ENCODE peak calls at places on chromosomes 3 and 15, in ten cellular contexts. H is AG09319, S is GM12865, N is RWPE1, T is lower leg skin, O is spleen, C is choroid plexus epithelial cell, I is tibial artery, Z is uterus, F is PC-9. Q is an unnamed sample.

GRCh38 chr15:46411900-46412299 is 777.1 kb downstream of the SQOR start:
- DNase-seq in H (no peak), S (no peak), N (no peak), T (no peak), O (no peak), C (no peak), I (no peak), Z (no peak), F (no peak), Q (no peak)

GRCh38 chr3:171838218-171838720 is 4.9 kb upstream of the TMEM212 start:
- DNase-seq in H (no peak), S (no peak), N (no peak), T (peak), O (no peak), C (peak), I (peak), Z (peak), F (no peak), Q (no peak)

GRCh38 chr3:16890605-16891333 is 6.0 kb downstream of the PLCL2 start:
- DNase-seq in H (no peak), S (no peak), N (no peak), T (no peak), O (no peak), C (peak), I (no peak), Z (no peak), F (no peak), Q (no peak)

GRCh38 chr15:31268911-31269784 is 57.5 kb upstream of the KLF13 start:
- DNase-seq in H (no peak), S (no peak), N (no peak), T (no peak), O (peak), C (no peak), I (peak), Z (peak), F (no peak), Q (no peak)

GRCh38 chr3:101149707-101150106 is 156.5 kb upstream of the ABI3BP start:
- DNase-seq in H (no peak), S (no peak), N (no peak), T (no peak), O (no peak), C (no peak), I (no peak), Z (no peak), F (no peak), Q (no peak)

GRCh38 chr3:27201435-27201966 is 167.7 kb downstream of the NEK10 start:
- DNase-seq in H (no peak), S (no peak), N (no peak), T (no peak), O (no peak), C (no peak), I (no peak), Z (no peak), F (no peak), Q (no peak)

GRCh38 chr3:127445581-127446368 is 144.8 kb downstream of the TPRA1 start:
- DNase-seq in H (no peak), S (no peak), N (no peak), T (no peak), O (peak), C (no peak), I (peak), Z (no peak), F (no peak), Q (no peak)

GRCh38 chr3:155308831-155309230 is 15.3 kb upstream of the STRIT1 start:
- DNase-seq in H (no peak), S (no peak), N (no peak), T (no peak), O (no peak), C (no peak), I (no peak), Z (no peak), F (no peak), Q (no peak)

GRCh38 chr3:193262707-193263106 is 21.7 kb downstream of the PLAAT1 start:
- DNase-seq in H (no peak), S (no peak), N (no peak), T (no peak), O (no peak), C (no peak), I (no peak), Z (no peak), F (no peak), Q (no peak)

GRCh38 chr3:190435618-190436017 is 14.1 kb downstream of the TMEM207 start:
- DNase-seq in H (no peak), S (no peak), N (peak), T (no peak), O (no peak), C (peak), I (no peak), Z (no peak), F (peak), Q (no peak)

GRCh38 chr3:62529230-62529629 is 155.9 kb upstream of the FEZF2 start:
- DNase-seq in H (no peak), S (peak), N (peak), T (no peak), O (no peak), C (peak), I (no peak), Z (no peak), F (peak), Q (peak)

GRCh38 chr3:131361464-131362421 is 19.8 kb upstream of the NUDT16 start:
- DNase-seq in H (no peak), S (no peak), N (peak), T (peak), O (peak), C (peak), I (peak), Z (peak), F (peak), Q (peak)

GRCh38 chr3:81198766-81199165 is 562.7 kb downstream of the GBE1 start:
- DNase-seq in H (no peak), S (no peak), N (no peak), T (no peak), O (no peak), C (no peak), I (no peak), Z (no peak), F (no peak), Q (no peak)

GRCh38 chr3:197501879-197502620 is 53.7 kb downstream of the BDH1 start:
- DNase-seq in H (no peak), S (peak), N (no peak), T (peak), O (no peak), C (peak), I (no peak), Z (no peak), F (peak), Q (peak)

GRCh38 chr3:188863999-188864406 is 307.8 kb upstream of the TPRG1 start:
- DNase-seq in H (peak), S (no peak), N (no peak), T (no peak), O (no peak), C (peak), I (no peak), Z (no peak), F (no peak), Q (no peak)

GRCh38 chr15:38048001-38048455 is 113.6 kb downstream of the TMCO5A start:
- DNase-seq in H (no peak), S (peak), N (no peak), T (no peak), O (no peak), C (no peak), I (no peak), Z (no peak), F (no peak), Q (no peak)

GRCh38 chr3:129892486-129892856 is 1.0 kb downstream of the TMCC1 start:
- DNase-seq in H (no peak), S (peak), N (no peak), T (no peak), O (peak), C (no peak), I (no peak), Z (no peak), F (no peak), Q (no peak)

GRCh38 chr3:33645060-33645841 is 72.8 kb downstream of the CLASP2 start:
- DNase-seq in H (no peak), S (no peak), N (peak), T (no peak), O (no peak), C (peak), I (no peak), Z (no peak), F (no peak), Q (peak)

GRCh38 chr15:42108189-42108588 is 13.8 kb upstream of the PLA2G4D start:
- DNase-seq in H (no peak), S (no peak), N (no peak), T (no peak), O (no peak), C (peak), I (no peak), Z (no peak), F (no peak), Q (no peak)

GRCh38 chr3:72255736-72256559 is 471.0 kb upstream of the PROK2 start:
- DNase-seq in H (no peak), S (peak), N (peak), T (peak), O (peak), C (peak), I (peak), Z (peak), F (peak), Q (peak)

GRCh38 chr15:62880278-62880677 is 162.3 kb upstream of the TPM1 start:
- DNase-seq in H (no peak), S (no peak), N (no peak), T (no peak), O (no peak), C (peak), I (no peak), Z (no peak), F (no peak), Q (no peak)

GRCh38 chr3:68535782-68536181 is 396.6 kb downstream of the TAFA4 start:
- DNase-seq in H (no peak), S (no peak), N (no peak), T (no peak), O (no peak), C (no peak), I (no peak), Z (no peak), F (no peak), Q (no peak)

GRCh38 chr15:65192016-65192415 is 6.9 kb upstream of the CLPX start:
- DNase-seq in H (no peak), S (peak), N (no peak), T (no peak), O (peak), C (peak), I (no peak), Z (no peak), F (no peak), Q (no peak)

GRCh38 chr15:63013052-63013808 is 29.3 kb upstream of the TPM1 start:
- DNase-seq in H (no peak), S (no peak), N (peak), T (no peak), O (no peak), C (peak), I (peak), Z (no peak), F (no peak), Q (peak)

GRCh38 chr15:77982127-77982490 is 95.4 kb downstream of the TBC1D2B start:
- DNase-seq in H (no peak), S (no peak), N (no peak), T (no peak), O (no peak), C (no peak), I (no peak), Z (no peak), F (no peak), Q (no peak)

GRCh38 chr3:119294402-119294888 is 262 bp downstream of the ARHGAP31 start:
- DNase-seq in H (no peak), S (peak), N (peak), T (peak), O (peak), C (no peak), I (peak), Z (peak), F (peak), Q (no peak)

GRCh38 chr3:153161714-153162512 is at the start of gene RAP2B:
- DNase-seq in H (peak), S (peak), N (peak), T (peak), O (peak), C (peak), I (peak), Z (peak), F (peak), Q (peak)

GRCh38 chr3:157201648-157202278 is 41.8 kb upstream of the CCNL1 start:
- DNase-seq in H (peak), S (peak), N (peak), T (no peak), O (no peak), C (peak), I (no peak), Z (no peak), F (no peak), Q (peak)

GRCh38 chr3:69724722-69725435 is 14.4 kb upstream of the MITF start:
- DNase-seq in H (no peak), S (no peak), N (no peak), T (no peak), O (no peak), C (peak), I (no peak), Z (no peak), F (no peak), Q (no peak)

GRCh38 chr3:48135773-48136495 is 52.3 kb downstream of the CDC25A start:
- DNase-seq in H (no peak), S (no peak), N (no peak), T (no peak), O (no peak), C (peak), I (no peak), Z (no peak), F (no peak), Q (no peak)

GRCh38 chr3:105394177-105394576 is 27.5 kb downstream of the ALCAM start:
- DNase-seq in H (no peak), S (no peak), N (no peak), T (no peak), O (no peak), C (peak), I (no peak), Z (no peak), F (no peak), Q (peak)

GRCh38 chr3:110165753-110166152 is 828.4 kb upstream of the DPPA4 start:
- DNase-seq in H (no peak), S (peak), N (no peak), T (no peak), O (no peak), C (peak), I (no peak), Z (no peak), F (no peak), Q (no peak)

GRCh38 chr3:29441020-29441324 is 160.1 kb downstream of the RBMS3 start:
- DNase-seq in H (no peak), S (no peak), N (no peak), T (no peak), O (no peak), C (no peak), I (no peak), Z (no peak), F (no peak), Q (no peak)

GRCh38 chr15:78810377-78811123 is 714 bp downstream of the ADAMTS7 start:
- DNase-seq in H (no peak), S (no peak), N (peak), T (no peak), O (peak), C (peak), I (no peak), Z (peak), F (peak), Q (no peak)

GRCh38 chr3:55551644-55552043 is 64.5 kb upstream of the WNT5A start:
- DNase-seq in H (no peak), S (no peak), N (no peak), T (no peak), O (no peak), C (no peak), I (no peak), Z (no peak), F (no peak), Q (no peak)

GRCh38 chr3:128080323-128080898 is 28.2 kb downstream of the SEC61A1 start:
- DNase-seq in H (peak), S (no peak), N (peak), T (no peak), O (no peak), C (peak), I (no peak), Z (no peak), F (no peak), Q (peak)

GRCh38 chr3:73509066-73509465 is 115.7 kb downstream of the PDZRN3 start:
- DNase-seq in H (no peak), S (no peak), N (no peak), T (no peak), O (no peak), C (no peak), I (no peak), Z (no peak), F (no peak), Q (no peak)

GRCh38 chr3:97958396-97958795 is 13.8 kb downstream of the RIOX2 start:
- DNase-seq in H (no peak), S (no peak), N (no peak), T (no peak), O (no peak), C (peak), I (no peak), Z (no peak), F (no peak), Q (no peak)

GRCh38 chr15:33021806-33022389 is 172.6 kb downstream of the FMN1 start:
- DNase-seq in H (no peak), S (peak), N (peak), T (no peak), O (no peak), C (peak), I (no peak), Z (no peak), F (no peak), Q (no peak)

GRCh38 chr3:87833039-87833377 is 225.8 kb downstream of the CGGBP1 start:
- DNase-seq in H (no peak), S (no peak), N (no peak), T (no peak), O (no peak), C (peak), I (no peak), Z (no peak), F (no peak), Q (no peak)

DNA sequence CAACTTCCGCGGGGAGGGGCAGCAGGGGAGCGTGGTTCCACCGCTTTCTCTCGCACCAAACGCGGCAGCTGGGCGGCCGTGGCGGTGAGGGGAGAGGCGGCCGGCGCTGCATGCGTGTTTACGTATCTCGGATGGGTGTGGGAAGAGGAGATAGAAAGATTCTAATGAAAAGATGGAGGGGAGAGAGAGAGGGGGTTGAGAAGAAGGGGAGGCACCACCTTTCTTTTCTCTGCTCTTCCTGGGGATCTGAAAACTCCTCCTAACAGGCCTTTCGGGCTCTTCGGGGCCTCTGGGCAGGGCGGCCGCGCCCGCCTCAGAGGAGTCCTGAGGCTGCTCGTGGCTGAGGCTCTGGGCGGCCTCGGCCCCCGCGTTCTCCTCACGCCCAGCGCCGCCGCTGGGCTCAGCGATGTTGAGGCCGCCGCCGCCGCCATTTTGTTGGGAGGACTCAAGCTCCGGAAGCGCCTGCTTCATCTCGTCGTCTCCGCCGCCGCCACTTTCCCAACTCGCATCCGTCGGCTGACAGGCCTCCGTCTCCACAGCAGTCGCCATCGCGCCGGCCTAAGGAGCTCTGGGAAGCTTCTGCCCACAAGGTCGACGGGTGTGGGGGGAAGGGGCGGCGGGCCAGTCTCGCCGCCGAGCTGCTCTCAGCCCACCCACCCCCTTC is 475 bp downstream of the TASOR start:
- DNase-seq in H (peak), S (peak), N (peak), T (peak), O (peak), C (peak), I (peak), Z (peak), F (peak), Q (peak)
- TF ChIP-seq CTCF in H (no peak), S (no peak), N (no peak), T (no peak), O (no peak), C (peak), I (no peak), Z (no peak), F (no peak), Q (peak)

GRCh38 chr3:24583004-24583403 is 88.4 kb upstream of the THRB start:
- DNase-seq in H (no peak), S (no peak), N (no peak), T (no peak), O (no peak), C (peak), I (no peak), Z (no peak), F (no peak), Q (no peak)
- TF ChIP-seq CTCF in H (peak), S (no peak), N (no peak), T (no peak), O (peak), C (peak), I (peak), Z (no peak), F (peak), Q (peak)

GRCh38 chr3:31550452-31551251 is 17.9 kb downstream of the STT3B start:
- DNase-seq in H (no peak), S (no peak), N (no peak), T (no peak), O (no peak), C (peak), I (no peak), Z (no peak), F (no peak), Q (no peak)
- TF ChIP-seq CTCF in H (peak), S (peak), N (peak), T (no peak), O (peak), C (peak), I (peak), Z (peak), F (peak), Q (peak)

DNA sequence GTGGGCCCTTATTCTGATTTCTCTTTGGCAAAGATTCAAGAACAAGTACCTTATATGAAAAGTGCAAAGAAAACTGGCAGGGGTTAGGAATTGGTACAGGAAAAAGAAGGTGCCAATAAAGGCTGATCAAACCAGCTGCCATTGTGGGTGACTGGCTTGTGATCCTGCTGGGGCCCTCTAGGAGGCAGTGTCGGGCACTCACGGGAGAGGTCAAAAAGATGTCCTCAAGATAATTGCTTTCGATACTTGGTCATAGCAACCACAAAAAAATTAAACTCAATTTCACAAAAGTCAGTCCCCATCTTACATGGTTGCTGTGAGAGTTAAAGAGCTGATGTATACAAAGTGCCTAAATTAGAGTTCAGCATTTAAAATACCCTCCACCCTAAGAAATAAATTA is 31.0 kb upstream of the CAV3 start:
- DNase-seq in H (no peak), S (no peak), N (no peak), T (no peak), O (no peak), C (no peak), I (no peak), Z (no peak), F (no peak), Q (no peak)
- TF ChIP-seq CTCF in H (peak), S (peak), N (no peak), T (no peak), O (no peak), C (peak), I (no peak), Z (no peak), F (peak), Q (peak)

DNA sequence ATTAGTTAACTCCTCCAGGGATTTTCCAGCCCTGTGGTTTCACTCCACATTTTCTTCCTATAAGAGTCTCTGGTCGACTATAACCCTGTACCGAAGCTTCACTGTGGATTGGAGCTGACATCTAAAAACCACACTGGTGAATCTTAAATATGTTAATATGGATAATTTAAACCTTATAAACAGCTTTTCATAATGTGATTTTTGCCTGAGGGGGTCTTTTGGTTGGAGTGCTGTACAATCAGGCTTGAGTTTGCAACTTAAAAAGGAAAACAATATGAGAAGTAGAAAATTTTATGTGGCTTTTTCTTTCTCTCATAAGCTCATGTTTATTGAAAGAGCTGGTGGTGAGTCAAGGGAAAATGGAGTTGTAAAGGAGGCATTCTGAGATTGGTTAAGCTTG is 313.7 kb downstream of the VPS13C start:
- DNase-seq in H (no peak), S (no peak), N (no peak), T (no peak), O (no peak), C (no peak), I (no peak), Z (no peak), F (no peak), Q (no peak)
- TF ChIP-seq CTCF in H (no peak), S (no peak), N (no peak), T (no peak), O (no peak), C (no peak), I (no peak), Z (no peak), F (no peak), Q (no peak)

Q was measured in foreskin keratinocyte.